ENCODE peak calls at places on chromosomes 2 and 18, in six cellular contexts. Y is progenitor cell of endocrine pancreas; R is GM12891; Q is NCI-H2081; X is stimulated activated CD8-positive, alpha-beta memory T cell treated with anti-CD3 and anti-CD28 coated beads, Interleukin-4, amount 100 ng/mL, for 24 hours; D is right cardiac atrium. J is an unnamed sample.

GRCh38 chr2:153944775-153945174 is 73.1 kb downstream of the GALNT13 start:
- DNase-seq in X (no peak), D (no peak), Y (no peak), R (no peak), Q (no peak), J (no peak)

GRCh38 chr2:58047373-58047674 is 718 bp downstream of the VRK2 start:
- DNase-seq in R (peak; percentile 16), X (no peak), Y (no peak), Q (peak; percentile 82), D (no peak), J (no peak)

GRCh38 chr2:195560209-195560907 is 96.7 kb upstream of the SLC39A10 start:
- DNase-seq in D (no peak), X (no peak), R (no peak), Y (no peak), Q (no peak), J (peak; percentile 53)

GRCh38 chr2:203626952-203627681 is 79.3 kb upstream of the CD28 start:
- DNase-seq in D (no peak), X (no peak), R (no peak), Y (no peak), Q (no peak), J (peak; percentile 86)

GRCh38 chr2:110124038-110124825 is 8.6 kb upstream of the MALL start:
- DNase-seq in X (no peak), D (no peak), Y (no peak), Q (no peak), R (no peak), J (no peak)

GRCh38 chr2:100810603-100811145 is 9.3 kb upstream of the NPAS2 start:
- DNase-seq in X (no peak), D (no peak), Q (no peak), R (no peak), Y (no peak), J (no peak)

GRCh38 chr2:85929096-85930044 is 40.6 kb upstream of the ST3GAL5 start:
- DNase-seq in D (no peak), R (no peak), X (no peak), Y (no peak), Q (no peak), J (no peak)

GRCh38 chr2:550860-551259 is 126.3 kb downstream of the TMEM18 start:
- DNase-seq in Q (no peak), R (no peak), Y (no peak), X (no peak), D (no peak), J (no peak)

GRCh38 chr2:30193104-30193681 is 38.1 kb upstream of the LBH start:
- DNase-seq in Q (no peak), X (no peak), D (no peak), Y (no peak), R (no peak), J (peak; percentile 34)

GRCh38 chr2:44928660-44929471 is 12.6 kb upstream of the SIX3 start:
- DNase-seq in D (no peak), X (no peak), Y (no peak), R (no peak), Q (no peak), J (no peak)

GRCh38 chr2:3641841-3642421 is 16.1 kb upstream of the ALLC start:
- DNase-seq in Q (no peak), D (no peak), X (no peak), R (no peak), Y (no peak), J (no peak)

GRCh38 chr2:15973446-15974202 is 33.3 kb downstream of the MYCN start:
- DNase-seq in D (no peak), Q (no peak), Y (no peak), X (no peak), R (no peak), J (no peak)

GRCh38 chr18:14961991-14962390 is 214.0 kb downstream of the ANKRD30B start:
- DNase-seq in Q (no peak), R (no peak), D (no peak), Y (no peak), X (no peak), J (no peak)

GRCh38 chr18:44851806-44852205 is 171.1 kb downstream of the SETBP1 start:
- DNase-seq in R (no peak), Y (no peak), X (no peak), D (no peak), Q (peak; percentile 44), J (no peak)

J was measured in IMR-90.